ENCODE peak calls at places on chromosome X, in seven cellular contexts. One of them, this sample, is unnamed.

GRCh38 chrX:139091878-139092277 is 380.4 kb upstream of the FGF13 start:
- DNase-seq in NCI-H1092 treated with DMSO at 0.1 percent for 48 hours: no peak
- DNase-seq in SK-MEL-5: no peak
- DNase-seq in GM10248: no peak
- DNase-seq in adipocyte: no peak
- DNase-seq in T-helper 2 cell: no peak
- DNase-seq in activated CD4-positive, CD25-positive, alpha-beta regulatory T cell: no peak
- DNase-seq in this sample: no peak

GRCh38 chrX:72532371-72532770 is 40.3 kb downstream of the HDAC8 start:
- DNase-seq in NCI-H1092 treated with DMSO at 0.1 percent for 48 hours: no peak
- DNase-seq in adipocyte: no peak
- DNase-seq in SK-MEL-5: no peak
- DNase-seq in GM10248: no peak
- DNase-seq in activated CD4-positive, CD25-positive, alpha-beta regulatory T cell: no peak
- DNase-seq in T-helper 2 cell: no peak
- DNase-seq in this sample: no peak

GRCh38 chrX:13147758-13148157 is 103.3 kb upstream of the FAM9C start:
- DNase-seq in T-helper 2 cell: no peak
- DNase-seq in NCI-H1092 treated with DMSO at 0.1 percent for 48 hours: no peak
- DNase-seq in adipocyte: no peak
- DNase-seq in GM10248: no peak
- DNase-seq in SK-MEL-5: no peak
- DNase-seq in activated CD4-positive, CD25-positive, alpha-beta regulatory T cell: no peak
- DNase-seq in this sample: no peak

GRCh38 chrX:19257001-19257400 is 86.7 kb upstream of the PDHA1 start:
- DNase-seq in SK-MEL-5: no peak
- DNase-seq in NCI-H1092 treated with DMSO at 0.1 percent for 48 hours: no peak
- DNase-seq in adipocyte: no peak
- DNase-seq in T-helper 2 cell: no peak
- DNase-seq in GM10248: no peak
- DNase-seq in activated CD4-positive, CD25-positive, alpha-beta regulatory T cell: no peak
- DNase-seq in this sample: no peak

GRCh38 chrX:22616867-22617266 is 344.2 kb downstream of the CBLL2 start:
- DNase-seq in NCI-H1092 treated with DMSO at 0.1 percent for 48 hours: no peak
- DNase-seq in T-helper 2 cell: no peak
- DNase-seq in activated CD4-positive, CD25-positive, alpha-beta regulatory T cell: no peak
- DNase-seq in SK-MEL-5: no peak
- DNase-seq in adipocyte: no peak
- DNase-seq in GM10248: no peak
- DNase-seq in this sample: no peak

GRCh38 chrX:22325091-22325490 is 52.4 kb downstream of the CBLL2 start:
- DNase-seq in activated CD4-positive, CD25-positive, alpha-beta regulatory T cell: no peak
- DNase-seq in GM10248: no peak
- DNase-seq in T-helper 2 cell: no peak
- DNase-seq in SK-MEL-5: no peak
- DNase-seq in adipocyte: peak
- DNase-seq in NCI-H1092 treated with DMSO at 0.1 percent for 48 hours: no peak
- DNase-seq in this sample: no peak

GRCh38 chrX:118254611-118255010 is 91.3 kb upstream of the WDR44 start:
- DNase-seq in T-helper 2 cell: no peak
- DNase-seq in adipocyte: peak
- DNase-seq in SK-MEL-5: peak
- DNase-seq in NCI-H1092 treated with DMSO at 0.1 percent for 48 hours: peak
- DNase-seq in GM10248: peak
- DNase-seq in activated CD4-positive, CD25-positive, alpha-beta regulatory T cell: no peak
- DNase-seq in this sample: peak

GRCh38 chrX:26574208-26574607 is 358.2 kb downstream of the MAGEB5 start:
- DNase-seq in SK-MEL-5: no peak
- DNase-seq in T-helper 2 cell: no peak
- DNase-seq in NCI-H1092 treated with DMSO at 0.1 percent for 48 hours: no peak
- DNase-seq in activated CD4-positive, CD25-positive, alpha-beta regulatory T cell: no peak
- DNase-seq in adipocyte: no peak
- DNase-seq in GM10248: no peak
- DNase-seq in this sample: no peak

GRCh38 chrX:154597221-154597620 is 12.3 kb downstream of the CTAG1A start:
- DNase-seq in GM10248: no peak
- DNase-seq in activated CD4-positive, CD25-positive, alpha-beta regulatory T cell: no peak
- DNase-seq in T-helper 2 cell: no peak
- DNase-seq in adipocyte: no peak
- DNase-seq in SK-MEL-5: no peak
- DNase-seq in NCI-H1092 treated with DMSO at 0.1 percent for 48 hours: no peak
- DNase-seq in this sample: no peak

GRCh38 chrX:105063743-105064142 is 156.8 kb downstream of the TEX13A start:
- DNase-seq in NCI-H1092 treated with DMSO at 0.1 percent for 48 hours: no peak
- DNase-seq in activated CD4-positive, CD25-positive, alpha-beta regulatory T cell: no peak
- DNase-seq in adipocyte: no peak
- DNase-seq in SK-MEL-5: no peak
- DNase-seq in GM10248: no peak
- DNase-seq in T-helper 2 cell: no peak
- DNase-seq in this sample: no peak

GRCh38 chrX:101079223-101079622 is 544 bp downstream of the TMEM35A start:
- DNase-seq in T-helper 2 cell: no peak
- DNase-seq in GM10248: no peak
- DNase-seq in SK-MEL-5: no peak
- DNase-seq in adipocyte: peak
- DNase-seq in NCI-H1092 treated with DMSO at 0.1 percent for 48 hours: no peak
- DNase-seq in activated CD4-positive, CD25-positive, alpha-beta regulatory T cell: no peak
- DNase-seq in this sample: no peak

GRCh38 chrX:124917011-124917410 is 402.7 kb upstream of the TEX13C start:
- DNase-seq in GM10248: no peak
- DNase-seq in T-helper 2 cell: no peak
- DNase-seq in adipocyte: no peak
- DNase-seq in activated CD4-positive, CD25-positive, alpha-beta regulatory T cell: no peak
- DNase-seq in NCI-H1092 treated with DMSO at 0.1 percent for 48 hours: no peak
- DNase-seq in SK-MEL-5: no peak
- DNase-seq in this sample: no peak

GRCh38 chrX:24228596-24228995 is 79.1 kb downstream of the ZFX start:
- DNase-seq in T-helper 2 cell: no peak
- DNase-seq in GM10248: no peak
- DNase-seq in NCI-H1092 treated with DMSO at 0.1 percent for 48 hours: no peak
- DNase-seq in SK-MEL-5: no peak
- DNase-seq in activated CD4-positive, CD25-positive, alpha-beta regulatory T cell: no peak
- DNase-seq in adipocyte: no peak
- DNase-seq in this sample: no peak

GRCh38 chrX:19225906-19226305 is 103.6 kb upstream of the ADGRG2 start:
- DNase-seq in adipocyte: no peak
- DNase-seq in T-helper 2 cell: no peak
- DNase-seq in NCI-H1092 treated with DMSO at 0.1 percent for 48 hours: no peak
- DNase-seq in activated CD4-positive, CD25-positive, alpha-beta regulatory T cell: no peak
- DNase-seq in GM10248: peak
- DNase-seq in SK-MEL-5: peak
- DNase-seq in this sample: no peak

This sample was measured in GM12878.